ENCODE peak calls at places on chromosomes 16 and 17, in ten cellular contexts. O is CD8-positive, alpha-beta T cell; Q is CD4-positive, alpha-beta memory T cell; E is thyroid gland; F is left ventricle myocardium inferior; Z is H1; C is endothelial cell of umbilical vein; N is breast epithelium; I is heart left ventricle; G is ovary. J is an unnamed sample.
A peak's percentile ranks its signal among the peaks of the same experiment; 100 is the strongest.

GRCh38 chr16:77234611-77235010 is 35.4 kb downstream of the SYCE1L start:
- DNase-seq in O (no peak), Q (no peak), E (no peak), F (no peak), Z (no peak), C (no peak), N (no peak), I (no peak), G (no peak), J (no peak)

GRCh38 chr16:69930117-69930776 is 20.9 kb upstream of the CLEC18A start:
- DNase-seq in O (no peak), Q (peak; percentile 40), E (peak; percentile 62), F (peak; percentile 32), Z (no peak), C (peak; percentile 58), N (no peak), I (peak; percentile 56), G (peak; percentile 60), J (peak; percentile 80)

GRCh38 chr16:6160303-6160702 is 1062.7 kb upstream of the EEF2KMT start:
- DNase-seq in O (no peak), Q (no peak), E (no peak), F (no peak), Z (no peak), C (no peak), N (no peak), I (no peak), G (no peak), J (no peak)

GRCh38 chr17:83046759-83047478 is 32.5 kb upstream of the METRNL start:
- DNase-seq in O (no peak), Q (no peak), E (no peak), F (no peak), Z (no peak), C (no peak), N (no peak), I (no peak), G (no peak), J (no peak)

GRCh38 chr16:84460406-84461028 is 43.9 kb downstream of the MEAK7 start:
- DNase-seq in O (no peak), Q (no peak), E (no peak), F (no peak), Z (no peak), C (no peak), N (peak; percentile 50), I (no peak), G (no peak), J (peak; percentile 12)

GRCh38 chr17:82931696-82932060 is 91.9 kb upstream of the ZNF750 start:
- DNase-seq in O (no peak), Q (no peak), E (peak; percentile 13), F (peak; percentile 70), Z (no peak), C (no peak), N (peak; percentile 65), I (peak; percentile 76), G (peak; percentile 82), J (peak; percentile 39)

GRCh38 chr17:39744075-39744835 is 6.5 kb downstream of the GRB7 start:
- DNase-seq in O (no peak), Q (no peak), E (no peak), F (no peak), Z (no peak), C (no peak), N (no peak), I (no peak), G (no peak), J (no peak)

GRCh38 chr17:17129466-17129865 is 76.7 kb downstream of the PLD6 start:
- DNase-seq in O (no peak), Q (no peak), E (peak; percentile 24), F (no peak), Z (no peak), C (no peak), N (no peak), I (no peak), G (no peak), J (no peak)

GRCh38 chr16:29984764-29985147 is 10.7 kb downstream of the HIRIP3 start:
- DNase-seq in O (no peak), Q (no peak), E (no peak), F (no peak), Z (no peak), C (no peak), N (no peak), I (no peak), G (no peak), J (no peak)

GRCh38 chr16:29986931-29987330 is 8.5 kb downstream of the HIRIP3 start:
- DNase-seq in O (no peak), Q (no peak), E (no peak), F (no peak), Z (no peak), C (no peak), N (no peak), I (no peak), G (no peak), J (peak; percentile 15)

GRCh38 chr16:29985271-29985811 is 10.1 kb downstream of the HIRIP3 start:
- DNase-seq in O (no peak), Q (no peak), E (no peak), F (no peak), Z (no peak), C (no peak), N (no peak), I (no peak), G (no peak), J (no peak)

GRCh38 chr16:29987371-29988085 is 7.9 kb downstream of the HIRIP3 start:
- DNase-seq in O (no peak), Q (no peak), E (no peak), F (no peak), Z (no peak), C (no peak), N (no peak), I (no peak), G (no peak), J (peak; percentile 29)

DNA sequence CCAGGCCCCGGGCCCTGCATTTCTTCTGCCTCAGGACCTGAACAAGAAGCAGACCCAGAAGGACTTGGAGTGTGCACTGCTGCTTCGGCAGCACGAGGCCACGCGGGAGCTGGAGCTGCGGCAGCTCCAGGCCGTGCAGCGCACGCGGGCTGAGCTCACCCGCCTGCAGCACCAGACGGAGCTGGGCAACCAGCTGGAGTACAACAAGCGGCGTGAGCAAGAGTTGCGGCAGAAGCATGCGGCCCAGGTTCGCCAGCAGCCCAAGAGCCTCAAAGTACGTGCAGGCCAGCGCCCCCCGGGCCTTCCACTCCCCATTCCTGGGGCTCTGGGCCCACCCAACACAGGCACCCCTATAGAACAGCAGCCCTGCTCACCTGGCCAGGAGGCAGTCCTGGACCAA is 9.2 kb downstream of the HIRIP3 start:
- DNase-seq in O (no peak), Q (no peak), E (no peak), F (no peak), Z (no peak), C (no peak), N (no peak), I (no peak), G (no peak), J (no peak)
- H3K36me3 ChIP-seq in O (peaks cover 44% of the 10 kb centered on the region), Q (peaks cover 67% of the 10 kb centered on the region), E (peaks cover 85% of the 10 kb centered on the region), F (peaks cover 100% of the 10 kb centered on the region), Z (peaks cover 69% of the 10 kb centered on the region), C (peaks cover 92% of the 10 kb centered on the region), N (peaks cover 31% of the 10 kb centered on the region), I (peaks cover 100% of the 10 kb centered on the region), G (no peaks in the 10 kb centered on the region), J (peaks cover 27% of the 10 kb centered on the region)

GRCh38 chr17:27539794-27540193 is 83.5 kb downstream of the KSR1 start:
- DNase-seq in O (no peak), Q (no peak), E (no peak), F (no peak), Z (no peak), C (no peak), N (no peak), I (no peak), G (no peak), J (no peak)

GRCh38 chr17:27540300-27541105 is 84.3 kb downstream of the KSR1 start:
- DNase-seq in O (no peak), Q (no peak), E (peak; percentile 86), F (peak; percentile 76), Z (no peak), C (no peak), N (peak; percentile 62), I (peak; percentile 70), G (peak; percentile 96), J (peak; percentile 74)

GRCh38 chr17:27541326-27542023 is 85.2 kb downstream of the KSR1 start:
- DNase-seq in O (no peak), Q (no peak), E (no peak), F (no peak), Z (no peak), C (no peak), N (no peak), I (no peak), G (no peak), J (no peak)

GRCh38 chr17:27538156-27538955 is 82.1 kb downstream of the KSR1 start:
- DNase-seq in O (no peak), Q (no peak), E (no peak), F (no peak), Z (no peak), C (no peak), N (no peak), I (no peak), G (no peak), J (no peak)

GRCh38 chr17:27539152-27539551 is 82.9 kb downstream of the KSR1 start:
- DNase-seq in O (no peak), Q (no peak), E (no peak), F (no peak), Z (no peak), C (no peak), N (no peak), I (no peak), G (no peak), J (no peak)
- H3K4me1 ChIP-seq in O (peaks cover 3% of the 10 kb centered on the region), Q (peaks cover 22% of the 10 kb centered on the region), E (peaks cover 72% of the 10 kb centered on the region), F (peaks cover 41% of the 10 kb centered on the region), Z (no peaks in the 10 kb centered on the region), C (peaks cover 18% of the 10 kb centered on the region), N (no peaks in the 10 kb centered on the region), I (peaks cover 6% of the 10 kb centered on the region), G (peaks cover 27% of the 10 kb centered on the region), J (peaks cover 51% of the 10 kb centered on the region)

DNA sequence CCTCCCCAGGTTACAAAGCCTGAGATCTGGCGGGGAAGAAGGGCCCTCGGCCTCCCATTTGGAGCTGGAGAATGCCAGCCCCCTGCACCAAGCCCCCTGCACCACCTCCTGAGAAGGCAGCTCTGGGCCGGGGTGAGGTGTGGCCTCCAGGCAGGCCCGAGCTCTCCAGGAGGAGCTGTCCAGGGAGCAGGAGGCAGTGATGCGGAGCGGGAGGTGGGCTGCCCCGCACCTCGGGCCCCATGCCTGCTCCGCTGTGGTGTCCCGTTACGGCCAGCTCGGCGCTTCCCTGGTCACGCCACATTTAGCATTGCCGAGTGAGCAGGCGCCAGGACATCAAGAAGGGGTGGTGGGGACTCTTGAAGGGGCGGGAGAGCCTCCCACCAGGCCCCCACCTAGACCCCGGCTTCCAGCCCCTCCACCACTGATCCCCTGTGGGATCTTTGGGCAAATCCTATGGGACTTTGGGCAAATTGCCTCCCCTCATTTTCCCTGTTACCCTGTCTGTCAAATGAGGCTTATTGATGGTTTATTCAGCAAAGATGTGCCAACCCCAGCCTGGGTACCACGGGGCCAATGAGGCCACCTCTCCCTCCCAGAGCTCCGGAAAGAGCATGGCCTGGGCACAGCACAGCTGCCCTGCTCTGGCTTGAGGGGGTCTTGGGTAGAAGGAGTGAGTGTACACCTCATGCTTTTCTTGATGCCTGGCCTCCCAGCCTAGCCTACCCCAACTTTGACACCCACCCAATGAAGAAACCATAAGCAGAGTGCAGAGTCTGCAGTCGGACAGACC is 15.3 kb downstream of the FOXN1 start:
- DNase-seq in O (no peak), Q (no peak), E (peak; percentile 80), F (no peak), Z (no peak), C (no peak), N (no peak), I (no peak), G (no peak), J (peak; percentile 20)
- H3K9me3 ChIP-seq in O (no peaks in the 10 kb centered on the region), Q (no peaks in the 10 kb centered on the region), E (no peaks in the 10 kb centered on the region), F (no peaks in the 10 kb centered on the region), Z (no peaks in the 10 kb centered on the region), C (no peaks in the 10 kb centered on the region), N (no peaks in the 10 kb centered on the region), I (no peaks in the 10 kb centered on the region), G (no peaks in the 10 kb centered on the region), J (no peaks in the 10 kb centered on the region)

GRCh38 chr17:62740066-62740465 is 68.0 kb downstream of the MARCHF10 start:
- DNase-seq in O (no peak), Q (no peak), E (no peak), F (no peak), Z (no peak), C (no peak), N (no peak), I (no peak), G (no peak), J (no peak)
- H3K36me3 ChIP-seq in O (no peaks in the 10 kb centered on the region), Q (no peaks in the 10 kb centered on the region), E (no peaks in the 10 kb centered on the region), F (no peaks in the 10 kb centered on the region), Z (no peaks in the 10 kb centered on the region), C (no peaks in the 10 kb centered on the region), N (no peaks in the 10 kb centered on the region), I (no peaks in the 10 kb centered on the region), G (no peaks in the 10 kb centered on the region), J (no peaks in the 10 kb centered on the region)

J was measured in mucosa of descending colon.